ENCODE peak calls at places on chromosome 7, in six cellular contexts. One of them, this sample, is unnamed.

GRCh38 chr7:1238363-1239331 is 6.0 kb downstream of the UNCX start:
- DNase-seq in RPMI8226: no peak
- DNase-seq in SHP77: no peak
- DNase-seq in kidney tubule cell: no peak
- DNase-seq in HFFc6: no peak
- DNase-seq in C1 segment of cervical spinal cord: no peak
- DNase-seq in this sample: no peak

GRCh38 chr7:105106473-105106872 is 92.5 kb downstream of the KMT2E start:
- DNase-seq in kidney tubule cell: no peak
- DNase-seq in RPMI8226: no peak
- DNase-seq in C1 segment of cervical spinal cord: no peak
- DNase-seq in HFFc6: no peak
- DNase-seq in SHP77: no peak
- DNase-seq in this sample: no peak

GRCh38 chr7:26291699-26292538 is at the start of gene SNX10:
- DNase-seq in RPMI8226: peak
- DNase-seq in kidney tubule cell: peak
- DNase-seq in C1 segment of cervical spinal cord: peak
- DNase-seq in SHP77: no peak
- DNase-seq in HFFc6: no peak
- DNase-seq in this sample: no peak

GRCh38 chr7:130996841-130997231 is 262.8 kb upstream of the KLF14 start:
- DNase-seq in SHP77: peak
- DNase-seq in kidney tubule cell: peak
- DNase-seq in HFFc6: peak
- DNase-seq in RPMI8226: no peak
- DNase-seq in C1 segment of cervical spinal cord: no peak
- DNase-seq in this sample: no peak

GRCh38 chr7:130982651-130983050 is 248.6 kb upstream of the KLF14 start:
- DNase-seq in C1 segment of cervical spinal cord: no peak
- DNase-seq in kidney tubule cell: no peak
- DNase-seq in SHP77: no peak
- DNase-seq in HFFc6: no peak
- DNase-seq in RPMI8226: no peak
- DNase-seq in this sample: no peak

GRCh38 chr7:26013551-26014083 is 138.4 kb upstream of the NFE2L3 start:
- DNase-seq in kidney tubule cell: peak
- DNase-seq in SHP77: peak
- DNase-seq in RPMI8226: peak
- DNase-seq in C1 segment of cervical spinal cord: no peak
- DNase-seq in HFFc6: no peak
- DNase-seq in this sample: no peak

GRCh38 chr7:115911466-115911865 is 119.1 kb downstream of the TFEC start:
- DNase-seq in HFFc6: no peak
- DNase-seq in C1 segment of cervical spinal cord: no peak
- DNase-seq in kidney tubule cell: no peak
- DNase-seq in SHP77: no peak
- DNase-seq in RPMI8226: peak
- DNase-seq in this sample: no peak

GRCh38 chr7:101597941-101598340 is 31.2 kb downstream of the MYL10 start:
- DNase-seq in SHP77: no peak
- DNase-seq in HFFc6: no peak
- DNase-seq in RPMI8226: no peak
- DNase-seq in C1 segment of cervical spinal cord: no peak
- DNase-seq in kidney tubule cell: no peak
- DNase-seq in this sample: no peak

GRCh38 chr7:152145853-152146466 is 120.5 kb downstream of the GALNT11 start:
- DNase-seq in kidney tubule cell: peak
- DNase-seq in SHP77: peak
- DNase-seq in RPMI8226: peak
- DNase-seq in C1 segment of cervical spinal cord: no peak
- DNase-seq in HFFc6: peak
- DNase-seq in this sample: peak